ENCODE peak calls at places on chromosomes 7 and 10, in four cellular contexts. X, G, U and H are unnamed samples.

GRCh38 chr7:50212016-50212325 is 92.5 kb upstream of the IKZF1 start:
- DNase-seq in X (no peak), G (no peak), U (no peak), H (no peak)

GRCh38 chr10:122113161-122113944 is 124.4 kb downstream of the TACC2 start:
- DNase-seq in X (peak; percentile 88), G (peak; percentile 86), U (no peak), H (no peak)

GRCh38 chr7:70463332-70463938 is 668.5 kb upstream of the GALNT17 start:
- DNase-seq in X (no peak), G (no peak), U (no peak), H (no peak)

GRCh38 chr10:89283174-89283987 is 18.5 kb upstream of the IFIT2 start:
- DNase-seq in X (no peak), G (no peak), U (no peak), H (no peak)

GRCh38 chr7:22549667-22550513 is 49.9 kb upstream of the STEAP1B start:
- DNase-seq in X (no peak), G (no peak), U (peak; percentile 58), H (no peak)

GRCh38 chr7:961546-962400 is 7.3 kb upstream of the ADAP1 start:
- DNase-seq in X (no peak), G (no peak), U (no peak), H (no peak)

GRCh38 chr10:109914966-109915365 is 8.3 kb downstream of the XPNPEP1 start:
- DNase-seq in X (peak; percentile 47), G (no peak), U (no peak), H (peak; percentile 56)

GRCh38 chr7:149144996-149145850 is 2.0 kb upstream of the ZNF398 start:
- DNase-seq in X (no peak), G (no peak), U (no peak), H (no peak)

GRCh38 chr7:30113144-30113543 is 21.6 kb upstream of the MTURN start:
- DNase-seq in X (no peak), G (no peak), U (no peak), H (no peak)

GRCh38 chr7:131543298-131543697 is 13.1 kb downstream of the PODXL start:
- DNase-seq in X (no peak), G (no peak), U (no peak), H (no peak)
- H3K4me1 ChIP-seq in X (peaks cover 46% of the 10 kb centered on the region), G (peaks cover 67% of the 10 kb centered on the region), U (no peaks in the 10 kb centered on the region), H (no peaks in the 10 kb centered on the region)

GRCh38 chr7:101122933-101123702 is 3.8 kb upstream of the SERPINE1 start:
- DNase-seq in X (no peak), G (no peak), U (no peak), H (no peak)
- H3K4me3 ChIP-seq in X (no peak overlapping the region), G (no peak overlapping the region), U (no peak overlapping the region), H (no peak overlapping the region)

GRCh38 chr7:157253850-157254249 is 83.0 kb upstream of the DNAJB6 start:
- DNase-seq in X (no peak), G (no peak), U (no peak), H (no peak)
- TF ChIP-seq CTCF in X (no peak), G (no peak), U (no peak), H (no peak)

DNA sequence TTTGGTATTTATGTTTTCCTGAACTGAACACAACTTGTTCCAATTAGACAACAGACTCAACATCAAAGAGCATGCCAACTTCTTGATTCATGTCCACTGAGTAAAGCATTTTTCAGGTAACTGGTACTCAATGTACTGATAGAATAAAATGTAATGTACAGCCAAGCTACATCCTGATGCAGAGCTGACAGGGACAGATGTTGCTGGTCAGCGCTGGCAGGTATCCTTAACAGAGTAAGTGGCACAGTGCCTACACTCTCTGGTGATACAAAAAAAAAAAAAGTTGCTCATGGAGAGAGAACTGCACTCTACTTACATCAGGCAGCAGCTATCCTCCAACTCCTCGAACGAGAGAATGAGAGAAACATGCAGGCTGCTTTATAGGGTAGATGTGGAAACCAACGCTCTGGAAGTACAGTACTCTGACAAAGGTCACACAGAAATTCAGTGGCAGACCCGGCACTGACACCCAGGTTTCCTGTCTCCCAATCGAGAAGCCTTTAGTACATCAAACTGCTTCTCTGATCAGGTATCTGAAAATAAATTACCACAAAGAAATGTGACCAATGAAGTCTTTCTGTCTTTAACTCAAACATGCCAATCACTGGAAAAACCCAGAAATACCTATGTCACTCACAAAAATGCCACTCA is 4.6 kb downstream of the ITGB1 start:
- DNase-seq in X (no peak), G (no peak), U (no peak), H (no peak)
- H3K4me1 ChIP-seq in X (peaks cover 55% of the 10 kb centered on the region), G (peaks cover 77% of the 10 kb centered on the region), U (no peaks in the 10 kb centered on the region), H (peaks cover 33% of the 10 kb centered on the region)

DNA sequence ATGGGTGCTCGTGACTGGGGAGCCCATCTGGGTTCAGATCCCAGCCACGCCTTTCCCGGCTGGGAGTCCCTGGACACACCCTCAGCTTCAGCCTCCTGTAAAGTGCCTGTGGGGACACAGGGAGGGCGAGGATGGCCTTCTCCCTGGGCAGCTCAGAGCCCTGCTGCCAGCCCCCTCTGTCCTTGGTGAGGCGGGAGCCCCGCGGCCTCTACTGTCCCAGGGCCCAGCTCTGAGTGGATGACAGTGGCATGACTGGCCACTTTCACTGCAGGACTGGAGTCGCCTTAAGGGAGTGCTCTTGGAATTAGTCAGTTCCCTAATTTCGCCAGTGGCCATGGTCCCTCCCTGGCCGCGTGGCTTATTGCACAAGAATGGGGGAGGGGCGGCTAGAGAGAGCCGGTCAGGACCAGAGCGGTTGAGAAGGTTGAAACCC is 4.6 kb downstream of the BRI3 start:
- DNase-seq in X (no peak), G (peak; percentile 92), U (peak; percentile 24), H (no peak)
- H3K4me3 ChIP-seq in X (no peak overlapping the region), G (peak overlapping the region; percentile 13), U (no peak overlapping the region), H (no peak overlapping the region)